ENCODE peak calls at places on chromosomes 4 and X, in six cellular contexts. One of them, this sample, is unnamed.

GRCh38 chr4:177964061-177964460 is 521.8 kb upstream of the AGA start:
- DNase-seq in OCI-LY7: no peak
- DNase-seq in fibroblast of lung: peak
- DNase-seq in colonic mucosa: no peak
- DNase-seq in SK-N-SH: no peak
- DNase-seq in brain microvascular endothelial cell: no peak
- DNase-seq in this sample: no peak

GRCh38 chrX:20414781-20415445 is 148.2 kb upstream of the RPS6KA3 start:
- DNase-seq in SK-N-SH: no peak
- DNase-seq in brain microvascular endothelial cell: no peak
- DNase-seq in OCI-LY7: no peak
- DNase-seq in colonic mucosa: no peak
- DNase-seq in fibroblast of lung: no peak
- DNase-seq in this sample: no peak

GRCh38 chr4:173910911-173911310 is 372.6 kb downstream of the FBXO8 start:
- DNase-seq in brain microvascular endothelial cell: no peak
- DNase-seq in colonic mucosa: no peak
- DNase-seq in OCI-LY7: no peak
- DNase-seq in fibroblast of lung: no peak
- DNase-seq in SK-N-SH: no peak
- DNase-seq in this sample: peak

GRCh38 chr4:22019676-22020075 is 71.1 kb upstream of the KCNIP4 start:
- DNase-seq in SK-N-SH: no peak
- DNase-seq in fibroblast of lung: no peak
- DNase-seq in OCI-LY7: no peak
- DNase-seq in colonic mucosa: no peak
- DNase-seq in brain microvascular endothelial cell: no peak
- DNase-seq in this sample: no peak

GRCh38 chr4:88698539-88698938 is 910 bp upstream of the NAP1L5 start:
- DNase-seq in OCI-LY7: no peak
- DNase-seq in fibroblast of lung: no peak
- DNase-seq in SK-N-SH: peak
- DNase-seq in colonic mucosa: no peak
- DNase-seq in brain microvascular endothelial cell: no peak
- DNase-seq in this sample: no peak

GRCh38 chr4:160175064-160175643 is 1072.3 kb downstream of the RAPGEF2 start:
- DNase-seq in colonic mucosa: no peak
- DNase-seq in brain microvascular endothelial cell: peak
- DNase-seq in OCI-LY7: no peak
- DNase-seq in fibroblast of lung: no peak
- DNase-seq in SK-N-SH: no peak
- DNase-seq in this sample: peak

GRCh38 chr4:1767770-1768366 is 25.2 kb upstream of the FGFR3 start:
- DNase-seq in SK-N-SH: peak
- DNase-seq in brain microvascular endothelial cell: no peak
- DNase-seq in colonic mucosa: peak
- DNase-seq in fibroblast of lung: peak
- DNase-seq in OCI-LY7: peak
- DNase-seq in this sample: no peak

GRCh38 chr4:94634266-94634665 is 123.5 kb upstream of the BMPR1B start:
- DNase-seq in OCI-LY7: no peak
- DNase-seq in brain microvascular endothelial cell: no peak
- DNase-seq in SK-N-SH: no peak
- DNase-seq in fibroblast of lung: no peak
- DNase-seq in colonic mucosa: no peak
- DNase-seq in this sample: no peak

GRCh38 chr4:134132086-134132783 is 69.4 kb downstream of the PABPC4L start:
- DNase-seq in brain microvascular endothelial cell: no peak
- DNase-seq in SK-N-SH: no peak
- DNase-seq in OCI-LY7: no peak
- DNase-seq in colonic mucosa: no peak
- DNase-seq in fibroblast of lung: no peak
- DNase-seq in this sample: no peak

GRCh38 chr4:16382571-16382970 is 156.3 kb upstream of the TAPT1 start:
- DNase-seq in OCI-LY7: no peak
- DNase-seq in fibroblast of lung: no peak
- DNase-seq in colonic mucosa: no peak
- DNase-seq in brain microvascular endothelial cell: no peak
- DNase-seq in SK-N-SH: no peak
- DNase-seq in this sample: no peak

GRCh38 chr4:16377887-16378286 is 151.6 kb upstream of the TAPT1 start:
- DNase-seq in colonic mucosa: no peak
- DNase-seq in brain microvascular endothelial cell: no peak
- DNase-seq in SK-N-SH: no peak
- DNase-seq in fibroblast of lung: no peak
- DNase-seq in OCI-LY7: no peak
- DNase-seq in this sample: no peak
- TF ChIP-seq CTCF in colonic mucosa: no peak
- TF ChIP-seq CTCF in brain microvascular endothelial cell: no peak
- TF ChIP-seq CTCF in SK-N-SH: no peak
- TF ChIP-seq CTCF in fibroblast of lung: no peak
- TF ChIP-seq CTCF in OCI-LY7: no peak
- TF ChIP-seq CTCF in this sample: no peak

DNA sequence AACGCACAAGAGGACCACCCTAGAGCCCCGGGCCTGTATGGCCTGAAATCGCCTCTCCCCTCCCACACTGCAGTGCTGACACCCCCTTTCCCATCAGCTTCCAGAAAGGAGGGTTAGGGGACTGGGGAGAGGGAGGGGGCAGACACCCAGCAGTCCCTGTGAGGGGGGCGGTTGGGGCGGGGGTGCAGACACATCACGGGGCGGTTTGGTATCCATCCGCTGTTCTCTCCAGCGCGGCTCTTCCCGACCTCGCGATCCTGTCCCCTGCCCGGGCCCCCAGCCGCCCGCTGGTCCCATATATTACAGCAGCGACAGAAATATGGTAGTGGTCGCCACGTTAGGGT is 404 bp upstream of the GPRASP2 start:
- DNase-seq in SK-N-SH: no peak
- DNase-seq in brain microvascular endothelial cell: no peak
- DNase-seq in fibroblast of lung: no peak
- DNase-seq in colonic mucosa: no peak
- DNase-seq in OCI-LY7: no peak
- DNase-seq in this sample: no peak
- H3K4me3 ChIP-seq in SK-N-SH: peak
- H3K4me3 ChIP-seq in brain microvascular endothelial cell: peak
- H3K4me3 ChIP-seq in fibroblast of lung: peak
- H3K4me3 ChIP-seq in colonic mucosa: peak
- H3K4me3 ChIP-seq in OCI-LY7: no peak
- H3K4me3 ChIP-seq in this sample: no peak

GRCh38 chr4:68873218-68873502 is 57.4 kb downstream of the UGT2B10 start:
- DNase-seq in SK-N-SH: no peak
- DNase-seq in colonic mucosa: no peak
- DNase-seq in OCI-LY7: no peak
- DNase-seq in brain microvascular endothelial cell: no peak
- DNase-seq in fibroblast of lung: no peak
- DNase-seq in this sample: no peak

GRCh38 chr4:68871772-68872441 is 56.1 kb downstream of the UGT2B10 start:
- DNase-seq in SK-N-SH: no peak
- DNase-seq in fibroblast of lung: no peak
- DNase-seq in colonic mucosa: no peak
- DNase-seq in OCI-LY7: no peak
- DNase-seq in brain microvascular endothelial cell: no peak
- DNase-seq in this sample: no peak

GRCh38 chr4:68874507-68874906 is 58.7 kb downstream of the UGT2B10 start:
- DNase-seq in OCI-LY7: no peak
- DNase-seq in SK-N-SH: no peak
- DNase-seq in colonic mucosa: no peak
- DNase-seq in brain microvascular endothelial cell: no peak
- DNase-seq in fibroblast of lung: no peak
- DNase-seq in this sample: no peak

GRCh38 chr4:68869274-68869773 is 53.5 kb downstream of the UGT2B10 start:
- DNase-seq in OCI-LY7: no peak
- DNase-seq in colonic mucosa: no peak
- DNase-seq in brain microvascular endothelial cell: no peak
- DNase-seq in SK-N-SH: no peak
- DNase-seq in fibroblast of lung: no peak
- DNase-seq in this sample: no peak

GRCh38 chr4:68872442-68873217 is 56.8 kb downstream of the UGT2B10 start:
- DNase-seq in colonic mucosa: no peak
- DNase-seq in brain microvascular endothelial cell: no peak
- DNase-seq in SK-N-SH: no peak
- DNase-seq in fibroblast of lung: no peak
- DNase-seq in OCI-LY7: no peak
- DNase-seq in this sample: no peak
- TF ChIP-seq CTCF in colonic mucosa: no peak
- TF ChIP-seq CTCF in brain microvascular endothelial cell: no peak
- TF ChIP-seq CTCF in SK-N-SH: no peak
- TF ChIP-seq CTCF in fibroblast of lung: no peak
- TF ChIP-seq CTCF in OCI-LY7: no peak
- TF ChIP-seq CTCF in this sample: no peak

DNA sequence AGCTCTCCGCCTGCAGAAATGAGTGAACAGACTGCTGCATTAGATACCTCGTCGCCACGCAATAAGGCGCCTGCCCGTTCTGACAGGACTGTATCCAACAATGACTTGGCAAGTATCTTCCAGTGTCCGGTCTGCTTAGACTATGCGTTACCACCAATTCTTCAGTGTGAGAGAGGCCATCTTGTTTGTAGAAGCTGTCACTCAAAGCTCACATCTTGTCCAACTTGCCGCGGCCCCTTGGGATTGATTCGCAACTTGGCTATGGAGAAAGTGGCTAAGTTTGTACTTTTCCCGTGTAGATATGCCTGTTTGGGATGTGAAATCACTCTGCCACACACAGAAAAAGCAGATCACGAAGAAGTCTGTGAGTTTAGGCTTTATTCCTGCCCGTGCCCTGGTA is 172.0 kb upstream of the MAGEB16 start:
- DNase-seq in fibroblast of lung: no peak
- DNase-seq in SK-N-SH: no peak
- DNase-seq in brain microvascular endothelial cell: no peak
- DNase-seq in OCI-LY7: no peak
- DNase-seq in colonic mucosa: no peak
- DNase-seq in this sample: no peak
- H3K4me3 ChIP-seq in fibroblast of lung: no peak
- H3K4me3 ChIP-seq in SK-N-SH: no peak
- H3K4me3 ChIP-seq in brain microvascular endothelial cell: no peak
- H3K4me3 ChIP-seq in OCI-LY7: no peak
- H3K4me3 ChIP-seq in colonic mucosa: no peak
- H3K4me3 ChIP-seq in this sample: no peak

DNA sequence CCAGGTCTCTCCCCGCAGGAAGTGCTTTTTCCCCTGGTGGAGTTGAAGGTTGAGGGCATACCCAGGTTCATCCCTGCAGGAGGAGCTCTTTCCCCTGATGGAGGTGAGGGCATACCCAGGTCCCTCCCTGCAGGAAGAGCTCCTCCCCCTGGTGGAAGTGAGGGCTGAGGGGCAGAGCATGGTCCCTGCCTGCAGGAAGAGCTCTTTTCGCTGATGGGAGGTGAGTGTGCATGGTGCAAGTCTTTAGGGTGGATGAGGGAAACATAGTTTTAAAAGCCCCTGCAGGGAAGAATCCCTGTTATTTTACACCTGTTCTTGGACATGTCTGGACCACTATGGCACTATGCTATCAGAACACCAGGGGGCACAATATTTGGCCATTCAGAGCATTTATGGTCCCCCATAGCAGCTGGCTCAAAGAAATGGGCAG is 43.7 kb upstream of the PUDP start:
- DNase-seq in brain microvascular endothelial cell: no peak
- DNase-seq in SK-N-SH: no peak
- DNase-seq in OCI-LY7: peak
- DNase-seq in colonic mucosa: no peak
- DNase-seq in fibroblast of lung: no peak
- DNase-seq in this sample: no peak
- TF ChIP-seq CTCF in brain microvascular endothelial cell: peak
- TF ChIP-seq CTCF in SK-N-SH: peak
- TF ChIP-seq CTCF in OCI-LY7: peak
- TF ChIP-seq CTCF in colonic mucosa: no peak
- TF ChIP-seq CTCF in fibroblast of lung: peak
- TF ChIP-seq CTCF in this sample: no peak

GRCh38 chr4:40669504-40669903 is 39.8 kb upstream of the RBM47 start:
- DNase-seq in OCI-LY7: no peak
- DNase-seq in colonic mucosa: no peak
- DNase-seq in fibroblast of lung: no peak
- DNase-seq in SK-N-SH: no peak
- DNase-seq in brain microvascular endothelial cell: no peak
- DNase-seq in this sample: no peak
- H3K4me3 ChIP-seq in OCI-LY7: no peak
- H3K4me3 ChIP-seq in colonic mucosa: no peak
- H3K4me3 ChIP-seq in fibroblast of lung: no peak
- H3K4me3 ChIP-seq in SK-N-SH: no peak
- H3K4me3 ChIP-seq in brain microvascular endothelial cell: no peak
- H3K4me3 ChIP-seq in this sample: no peak

GRCh38 chrX:134139090-134139489 is 97.9 kb upstream of the CCDC160 start:
- DNase-seq in fibroblast of lung: no peak
- DNase-seq in brain microvascular endothelial cell: no peak
- DNase-seq in SK-N-SH: no peak
- DNase-seq in colonic mucosa: no peak
- DNase-seq in OCI-LY7: no peak
- DNase-seq in this sample: no peak

GRCh38 chrX:134148293-134148692 is 88.7 kb upstream of the CCDC160 start:
- DNase-seq in SK-N-SH: no peak
- DNase-seq in colonic mucosa: no peak
- DNase-seq in OCI-LY7: no peak
- DNase-seq in brain microvascular endothelial cell: no peak
- DNase-seq in fibroblast of lung: no peak
- DNase-seq in this sample: no peak

GRCh38 chrX:134146493-134146892 is 90.5 kb upstream of the CCDC160 start:
- DNase-seq in fibroblast of lung: no peak
- DNase-seq in brain microvascular endothelial cell: no peak
- DNase-seq in OCI-LY7: no peak
- DNase-seq in colonic mucosa: no peak
- DNase-seq in SK-N-SH: no peak
- DNase-seq in this sample: no peak

GRCh38 chrX:134144231-134144630 is 92.8 kb upstream of the CCDC160 start:
- DNase-seq in brain microvascular endothelial cell: no peak
- DNase-seq in fibroblast of lung: peak
- DNase-seq in OCI-LY7: peak
- DNase-seq in colonic mucosa: no peak
- DNase-seq in SK-N-SH: peak
- DNase-seq in this sample: no peak
- TF ChIP-seq CTCF in brain microvascular endothelial cell: peak
- TF ChIP-seq CTCF in fibroblast of lung: peak
- TF ChIP-seq CTCF in OCI-LY7: peak
- TF ChIP-seq CTCF in colonic mucosa: no peak
- TF ChIP-seq CTCF in SK-N-SH: peak
- TF ChIP-seq CTCF in this sample: no peak

DNA sequence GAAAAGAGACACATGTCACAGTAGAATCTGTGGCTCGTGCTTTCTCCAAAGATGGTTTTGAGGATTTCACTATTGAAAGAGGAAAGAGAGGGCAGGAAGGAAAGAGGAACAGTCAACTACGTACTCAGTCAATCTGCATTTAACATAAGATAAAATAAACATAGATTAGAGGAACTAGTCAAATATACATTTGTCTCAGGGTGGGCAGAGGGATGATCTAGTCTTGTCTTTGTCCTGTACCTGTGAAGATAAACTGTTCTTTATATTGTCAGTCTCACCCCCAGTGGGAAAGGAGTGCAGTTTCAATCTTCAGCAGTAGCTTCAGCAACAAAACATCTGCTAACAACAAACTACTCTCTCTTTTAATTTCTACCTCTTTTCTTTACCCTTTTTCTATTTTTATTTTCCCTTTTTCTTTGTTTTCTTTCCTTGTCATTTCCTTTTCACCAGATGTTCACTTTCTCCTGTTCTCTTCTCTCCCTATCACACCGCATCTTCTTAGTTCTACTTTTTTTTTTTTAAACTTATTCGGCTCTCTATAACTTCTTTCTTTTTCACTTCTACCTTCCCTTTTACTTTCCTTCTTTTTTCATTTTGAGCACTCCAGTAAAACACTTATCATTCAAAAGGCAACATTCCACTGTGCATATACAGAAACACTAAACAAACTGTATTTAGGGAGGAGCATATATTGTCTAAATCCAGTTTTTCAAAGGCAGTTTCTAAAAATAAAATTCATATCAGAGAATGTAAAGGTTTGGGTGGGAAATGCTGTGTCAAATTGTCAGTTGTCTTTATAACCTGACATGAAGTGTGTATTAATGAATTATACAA is 51.4 kb upstream of the GUCY1A1 start:
- DNase-seq in fibroblast of lung: no peak
- DNase-seq in OCI-LY7: no peak
- DNase-seq in brain microvascular endothelial cell: no peak
- DNase-seq in SK-N-SH: no peak
- DNase-seq in colonic mucosa: no peak
- DNase-seq in this sample: no peak
- H3K4me3 ChIP-seq in fibroblast of lung: no peak
- H3K4me3 ChIP-seq in OCI-LY7: no peak
- H3K4me3 ChIP-seq in brain microvascular endothelial cell: no peak
- H3K4me3 ChIP-seq in SK-N-SH: no peak
- H3K4me3 ChIP-seq in colonic mucosa: no peak
- H3K4me3 ChIP-seq in this sample: no peak

This sample was measured in mucosa of descending colon.